ENCODE peak calls at places on chromosomes 13 and 19, in six cellular contexts. F is stimulated activated CD4-positive, alpha-beta T cell treated with anti-CD3 and anti-CD28 coated beads, Interleukin-1b, Interleukin-23, amount 100 ng/mL, for 1 hour; H is activated effector memory CD4-positive, alpha-beta T cell treated with Interleukin-2 at 50 U/mL for 16 hours; V is stimulated activated CD8-positive, alpha-beta memory T cell treated with anti-CD3 and anti-CD28 coated beads, Interleukin-15, amount 100 ng/mL, for 4 hours; W is stimulated activated naive CD8-positive, alpha-beta T cell treated with anti-CD3 and anti-CD28 coated beads, Interleukin-15, amount 100 ng/mL, for 72 hours; E is HEK293T. S is an unnamed sample.

GRCh38 chr19:33171916-33172359 is 22.2 kb upstream of the LRP3 start:
- DNase-seq in W (no peak), E (no peak), F (no peak), H (no peak), V (no peak), S (no peak)

GRCh38 chr13:47044842-47045241 is 148.0 kb upstream of the HTR2A start:
- DNase-seq in V (no peak), H (no peak), E (no peak), W (no peak), F (no peak), S (no peak)

GRCh38 chr13:39106216-39106995 is 68.2 kb downstream of the NHLRC3 start:
- DNase-seq in V (no peak), H (no peak), W (no peak), E (no peak), F (no peak), S (no peak)

GRCh38 chr13:70042193-70042592 is 65.4 kb upstream of the ATXN8OS start:
- DNase-seq in E (no peak), W (no peak), H (no peak), F (no peak), V (no peak), S (no peak)

GRCh38 chr13:62997696-62998095 is 1582.0 kb upstream of the PCDH20 start:
- DNase-seq in W (no peak), E (no peak), F (no peak), H (no peak), V (no peak), S (no peak)

GRCh38 chr13:36806102-36806501 is 12.9 kb upstream of the RFXAP start:
- DNase-seq in W (no peak), V (no peak), E (no peak), F (no peak), H (no peak), S (no peak)

GRCh38 chr13:113437408-113438010 is 15.8 kb downstream of the ADPRHL1 start:
- DNase-seq in W (no peak), V (no peak), F (no peak), E (no peak), H (no peak), S (no peak)

GRCh38 chr13:37481005-37481857 is 117.3 kb downstream of the POSTN start:
- DNase-seq in V (no peak), W (no peak), E (no peak), F (no peak), H (no peak), S (no peak)

GRCh38 chr13:19644947-19645439 is 11.5 kb downstream of the MPHOSPH8 start:
- DNase-seq in V (no peak), E (no peak), H (no peak), W (no peak), F (no peak), S (no peak)

GRCh38 chr19:49337267-49338022 is 2.2 kb downstream of the CD37 start:
- DNase-seq in E (no peak), F (no peak), W (no peak), V (no peak), H (no peak), S (no peak)

GRCh38 chr19:12723643-12724426 is at the start of gene TNPO2:
- DNase-seq in F (no peak), W (peak), E (peak), V (peak), H (peak), S (peak)

GRCh38 chr19:31332096-31332495 is 17.1 kb downstream of the TSHZ3 start:
- DNase-seq in W (no peak), E (no peak), F (no peak), H (no peak), V (no peak), S (no peak)

GRCh38 chr19:50042363-50043024 is 16.7 kb downstream of the ZNF473 start:
- DNase-seq in E (no peak), V (no peak), W (no peak), H (no peak), F (no peak), S (no peak)

GRCh38 chr19:55687281-55688172 is 12.5 kb downstream of the EPN1 start:
- DNase-seq in V (no peak), E (no peak), F (no peak), H (no peak), W (no peak), S (no peak)

GRCh38 chr19:16139752-16140151 is 3.7 kb upstream of the HSH2D start:
- DNase-seq in F (no peak), W (no peak), E (no peak), V (no peak), H (no peak), S (no peak)

GRCh38 chr19:12952488-12953455 is 4.3 kb downstream of the GADD45GIP1 start:
- DNase-seq in V (no peak), F (no peak), E (no peak), W (no peak), H (no peak), S (no peak)

GRCh38 chr19:1758959-1759903 is 5.9 kb downstream of the ONECUT3 start:
- DNase-seq in E (no peak), F (no peak), W (no peak), V (no peak), H (no peak), S (no peak)

GRCh38 chr13:75368167-75368566 is 113.8 kb downstream of the TBC1D4 start:
- DNase-seq in H (no peak), E (no peak), V (no peak), W (no peak), F (no peak), S (no peak)

GRCh38 chr13:32650705-32651311 is 64.6 kb downstream of the PDS5B start:
- DNase-seq in F (peak), V (peak), E (peak), H (peak), W (peak), S (peak)

GRCh38 chr13:67299731-67300130 is 69.6 kb upstream of the PCDH9 start:
- DNase-seq in F (no peak), E (no peak), W (no peak), H (no peak), V (no peak), S (no peak)

GRCh38 chr13:105436946-105437345 is 1098.5 kb downstream of the EFNB2 start:
- DNase-seq in E (no peak), F (no peak), W (no peak), H (no peak), V (no peak), S (no peak)

GRCh38 chr13:73248711-73249580 is 190.1 kb downstream of the KLF5 start:
- DNase-seq in E (no peak), W (no peak), H (no peak), V (no peak), F (no peak), S (no peak)

GRCh38 chr19:409006-409514 is at the start of gene C2CD4C:
- DNase-seq in F (no peak), H (no peak), E (peak), V (no peak), W (no peak), S (no peak)

GRCh38 chr13:87669379-87669978 is 1.7 kb upstream of the SLITRK5 start:
- DNase-seq in W (peak), E (peak), V (no peak), H (no peak), F (no peak), S (no peak)

GRCh38 chr19:3108775-3109174 is 14.6 kb downstream of the GNA11 start:
- DNase-seq in H (peak), V (peak), W (peak), E (peak), F (peak), S (peak)

GRCh38 chr19:51448011-51448744 is 10.1 kb downstream of the SIGLEC8 start:
- DNase-seq in F (no peak), H (no peak), E (no peak), W (peak), V (peak), S (peak)

GRCh38 chr13:110390572-110390971 is 83.5 kb downstream of the COL4A2 start:
- DNase-seq in E (no peak), V (no peak), W (no peak), F (no peak), H (no peak), S (no peak)

GRCh38 chr13:49099513-49099877 is 120.6 kb upstream of the MLNR start:
- DNase-seq in H (no peak), E (no peak), W (no peak), V (no peak), F (no peak), S (no peak)

GRCh38 chr19:16470911-16471811 is 609 bp downstream of the EPS15L1 start:
- DNase-seq in H (no peak), W (peak), F (no peak), E (no peak), V (no peak), S (peak)

GRCh38 chr13:112064222-112064621 is 2.7 kb upstream of the SOX1 start:
- DNase-seq in W (no peak), H (no peak), F (no peak), E (no peak), V (no peak), S (no peak)

GRCh38 chr19:36041831-36042230 is 9.2 kb upstream of the CLIP3 start:
- DNase-seq in H (no peak), E (no peak), V (no peak), F (no peak), W (no peak), S (no peak)

GRCh38 chr19:46902402-46902766 is 41.6 kb downstream of the ARHGAP35 start:
- DNase-seq in E (no peak), H (no peak), F (no peak), V (no peak), W (no peak), S (no peak)

GRCh38 chr19:11175920-11176319 is 20.3 kb upstream of the SPC24 start:
- DNase-seq in F (no peak), W (no peak), V (no peak), H (no peak), E (no peak), S (no peak)

GRCh38 chr19:18346091-18346490 is 5.7 kb downstream of the PGPEP1 start:
- DNase-seq in W (no peak), E (no peak), H (no peak), F (no peak), V (no peak), S (no peak)

GRCh38 chr13:94968040-94968756 is 255.9 kb upstream of the SOX21 start:
- DNase-seq in F (no peak), V (no peak), E (peak), H (no peak), W (peak), S (no peak)

GRCh38 chr19:17294051-17294891 is 9.0 kb downstream of the ABHD8 start:
- DNase-seq in H (peak), F (no peak), V (no peak), E (peak), W (peak), S (peak)

GRCh38 chr19:19170053-19170945 is at the start of gene MEF2B:
- DNase-seq in E (peak), F (peak), W (peak), V (peak), H (peak), S (peak)

GRCh38 chr19:1131718-1132552 is 28.1 kb downstream of the GPX4 start:
- DNase-seq in V (peak), E (no peak), H (peak), W (peak), F (peak), S (peak)